ENCODE peak calls at places on chromosomes 16 and 17, in nine cellular contexts. H is K562, M is esophagus muscularis mucosa, L is suprapubic skin, J is transverse colon, B is A549, I is SK-N-SH, T is tibial nerve, P is sigmoid colon. R is an unnamed sample.

GRCh38 chr17:14768923-14769322 is 468.0 kb downstream of the HS3ST3B1 start:
- DNase-seq in M (peak; percentile 81), I (no peak), L (no peak), T (no peak), J (no peak), H (no peak), P (no peak), B (peak; percentile 19), R (no peak)

GRCh38 chr17:80382446-80382845 is 32.5 kb upstream of the ENDOV start:
- DNase-seq in T (no peak), P (no peak), M (no peak), L (no peak), I (peak; percentile 44), B (no peak), J (no peak), H (no peak), R (no peak)

GRCh38 chr16:2008631-2009301 is 855 bp downstream of the ZNF598 start:
- DNase-seq in B (no peak), I (peak; percentile 61), L (no peak), M (no peak), T (no peak), J (no peak), P (no peak), H (peak; percentile 39), R (no peak)

GRCh38 chr16:56325956-56326355 is 99.4 kb downstream of the AMFR start:
- DNase-seq in M (no peak), H (no peak), L (no peak), B (no peak), T (no peak), J (no peak), P (no peak), I (no peak), R (no peak)

GRCh38 chr16:63998-64913 is 8.2 kb downstream of the RHBDF1 start:
- DNase-seq in B (no peak), L (no peak), M (no peak), H (no peak), I (no peak), J (no peak), P (peak; percentile 55), T (no peak), R (no peak)

GRCh38 chr16:12758031-12758669 is 45.5 kb downstream of the CPPED1 start:
- DNase-seq in L (no peak), I (peak; percentile 72), T (no peak), H (no peak), B (no peak), M (no peak), P (no peak), J (no peak), R (no peak)

GRCh38 chr17:47324224-47325020 is 667 bp downstream of the EFCAB13 start:
- DNase-seq in H (no peak), M (peak; percentile 93), L (peak; percentile 83), P (peak; percentile 81), T (peak; percentile 66), B (peak; percentile 81), I (no peak), J (peak; percentile 68), R (peak; percentile 49)

GRCh38 chr17:48998557-48999440 is 1.6 kb downstream of the IGF2BP1 start:
- DNase-seq in M (peak; percentile 37), T (no peak), B (peak; percentile 51), H (peak; percentile 55), P (no peak), L (peak; percentile 31), I (no peak), J (no peak), R (no peak)

GRCh38 chr17:74206332-74206818 is 2.9 kb downstream of the RPL38 start:
- DNase-seq in T (no peak), L (no peak), I (no peak), M (no peak), J (no peak), B (no peak), H (no peak), P (no peak), R (no peak)

GRCh38 chr16:88063201-88063773 is 112.1 kb downstream of the BANP start:
- DNase-seq in B (no peak), J (no peak), M (no peak), T (peak; percentile 36), I (peak; percentile 87), H (no peak), L (peak; percentile 88), P (peak; percentile 81), R (peak; percentile 64)

GRCh38 chr17:83149761-83150251 is 70.4 kb downstream of the METRNL start:
- DNase-seq in P (peak; percentile 57), J (no peak), L (no peak), T (no peak), M (peak; percentile 80), B (no peak), H (no peak), I (no peak), R (no peak)

GRCh38 chr17:55159251-55159650 is 105.5 kb upstream of the HLF start:
- DNase-seq in P (no peak), J (no peak), T (no peak), I (no peak), B (no peak), L (no peak), M (no peak), H (no peak), R (no peak)

GRCh38 chr17:46154151-46154816 is 38.9 kb downstream of the KANSL1 start:
- DNase-seq in L (no peak), H (no peak), P (no peak), M (no peak), B (no peak), I (no peak), T (no peak), J (no peak), R (no peak)

GRCh38 chr16:30921459-30921747 is 2.0 kb upstream of the FBXL19 start:
- DNase-seq in L (no peak), T (no peak), J (no peak), I (no peak), M (no peak), B (no peak), P (no peak), H (no peak), R (no peak)

GRCh38 chr16:86885139-86885538 is 306.8 kb downstream of the FOXL1 start:
- DNase-seq in H (no peak), T (no peak), I (no peak), L (no peak), M (no peak), B (no peak), P (no peak), J (no peak), R (no peak)

GRCh38 chr16:17776465-17776864 is 305.7 kb upstream of the XYLT1 start:
- DNase-seq in H (no peak), P (no peak), B (no peak), I (no peak), L (no peak), M (no peak), J (no peak), T (no peak), R (no peak)

GRCh38 chr17:81256616-81257015 is 17.5 kb downstream of the NDUFAF8 start:
- DNase-seq in T (no peak), B (peak; percentile 48), J (no peak), M (no peak), H (no peak), I (no peak), L (no peak), P (no peak), R (no peak)

GRCh38 chr17:81036128-81036891 is 1.4 kb downstream of the BAIAP2 start:
- DNase-seq in B (no peak), H (no peak), I (no peak), J (no peak), T (no peak), P (no peak), L (no peak), M (no peak), R (no peak)

DNA sequence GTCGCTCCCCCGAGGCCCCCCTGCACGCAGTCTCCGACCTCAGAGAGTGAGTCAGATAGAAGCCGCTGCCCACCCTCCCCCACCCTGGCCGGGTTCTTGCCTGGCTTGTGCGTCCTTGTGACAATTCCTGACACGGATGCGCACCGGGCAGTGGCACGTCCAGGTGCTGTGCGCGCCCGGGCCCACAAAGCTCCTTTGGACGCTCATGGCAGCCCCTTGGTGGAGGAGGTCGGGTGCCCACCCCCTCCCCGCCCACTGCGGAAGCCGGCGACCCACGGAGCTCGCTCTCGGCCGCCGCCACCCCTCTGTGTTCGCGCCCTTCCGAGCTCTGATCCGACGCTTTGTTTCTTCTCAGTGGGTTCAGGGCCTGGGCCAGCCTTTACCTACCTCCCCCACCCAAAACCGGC is 662 bp upstream of the TUBB3 start:
- DNase-seq in H (peak; percentile 53), T (peak; percentile 53), J (peak; percentile 66), P (peak; percentile 92), M (no peak), L (no peak), B (peak; percentile 93), I (peak; percentile 75), R (peak; percentile 58)
- H3K4me1 ChIP-seq in H (peaks cover 36% of the 10 kb centered on the region), T (peaks cover 48% of the 10 kb centered on the region), J (peaks cover 54% of the 10 kb centered on the region), P (peaks cover 65% of the 10 kb centered on the region), M (peaks cover 75% of the 10 kb centered on the region), L (peaks cover 69% of the 10 kb centered on the region), B (peaks cover 55% of the 10 kb centered on the region), I (peaks cover 47% of the 10 kb centered on the region), R (peaks cover 12% of the 10 kb centered on the region)

GRCh38 chr17:1769826-1770477 is 8.1 kb downstream of the SERPINF1 start:
- DNase-seq in M (no peak), L (no peak), B (peak; percentile 78), I (no peak), H (no peak), P (no peak), T (no peak), J (no peak), R (no peak)
- TF ChIP-seq EP300 in M (no peak), L (no peak), B (no peak), I (no peak), H (no peak), P (no peak), T (no peak), J (no peak), R (no peak)

DNA sequence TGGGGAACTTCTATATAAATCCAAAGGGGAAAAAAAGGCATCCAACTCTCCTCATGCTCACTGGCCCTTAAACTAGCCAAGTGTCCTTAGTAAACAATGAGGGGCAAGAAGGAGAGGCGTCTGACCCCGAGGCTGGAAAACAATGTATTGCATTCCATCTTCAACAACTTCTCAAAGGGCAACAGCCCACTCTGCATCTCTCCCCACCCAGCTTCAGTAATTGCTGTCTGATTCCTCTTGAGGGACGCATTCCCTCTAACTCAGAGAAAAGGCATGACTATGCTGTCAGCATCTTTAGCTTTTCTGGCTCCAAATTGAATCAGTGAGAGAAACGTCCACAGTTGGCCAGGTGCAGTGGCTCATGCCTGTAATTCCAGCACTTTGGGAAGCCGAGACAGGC is 145.8 kb downstream of the SLC39A11 start:
- DNase-seq in L (no peak), M (no peak), J (no peak), I (no peak), P (no peak), B (no peak), T (no peak), H (no peak), R (no peak)
- H3K27ac ChIP-seq in L (no peak overlapping the region), M (no peak overlapping the region), J (no peak overlapping the region), I (no peak overlapping the region), P (no peak overlapping the region), B (no peak overlapping the region), T (no peak overlapping the region), H (no peak overlapping the region), R (no peak overlapping the region)

DNA sequence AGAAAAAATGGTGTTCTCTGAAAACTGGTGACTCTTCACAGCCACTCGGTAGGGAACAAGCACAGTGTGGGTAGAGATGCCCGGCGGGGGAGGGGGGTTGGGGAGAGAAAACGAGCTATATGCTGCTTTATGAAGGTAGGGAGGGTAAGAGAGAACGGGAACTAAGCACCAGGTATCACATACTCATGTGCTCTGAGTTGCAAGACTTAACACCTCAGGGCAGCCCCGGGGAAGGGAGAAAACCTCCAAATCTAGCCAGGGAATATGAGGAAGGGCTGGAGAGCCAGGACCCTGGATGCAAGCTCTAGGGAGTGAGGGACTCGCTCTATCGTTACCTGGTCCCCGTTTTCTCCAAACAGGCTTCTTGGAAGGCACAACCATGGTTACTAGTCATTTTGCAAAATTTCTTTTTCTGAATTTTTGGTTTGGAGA is 35.3 kb downstream of the HIC1 start:
- DNase-seq in B (no peak), T (no peak), M (no peak), J (no peak), H (no peak), L (no peak), P (no peak), I (no peak), R (no peak)
- H3K4me1 ChIP-seq in B (peaks cover 6% of the 10 kb centered on the region), T (peaks cover 56% of the 10 kb centered on the region), M (peaks cover 67% of the 10 kb centered on the region), J (peaks cover 46% of the 10 kb centered on the region), H (peaks cover 29% of the 10 kb centered on the region), L (peaks cover 76% of the 10 kb centered on the region), P (peaks cover 49% of the 10 kb centered on the region), I (peaks cover 58% of the 10 kb centered on the region), R (peaks cover 12% of the 10 kb centered on the region)